ENCODE peak calls at places on chromosomes 7 and 10, in nine cellular contexts. I is HepG2; D is Peyer's patch; O is stomach; Z is CD8-positive, alpha-beta memory T cell; Q is IMR-90; B is fibroblast of lung; R is psoas muscle; G is lung. N is an unnamed sample.

GRCh38 chr7:17661982-17662585 is 278.2 kb downstream of the SNX13 start:
- DNase-seq in D (no peak), O (no peak), G (no peak), Z (no peak), R (no peak), B (no peak), Q (peak; percentile 43), I (no peak), N (no peak)

GRCh38 chr10:67621834-67622233 is 74.2 kb downstream of the CTNNA3 start:
- DNase-seq in R (no peak), Q (no peak), Z (no peak), D (no peak), G (no peak), O (no peak), I (no peak), B (no peak), N (no peak)

GRCh38 chr10:103879409-103879808 is 24.0 kb upstream of the SH3PXD2A start:
- DNase-seq in O (no peak), D (no peak), Q (no peak), Z (no peak), I (no peak), R (no peak), B (no peak), G (no peak), N (no peak)

GRCh38 chr10:6207658-6208057 is 4.9 kb downstream of the PFKFB3 start:
- DNase-seq in O (no peak), G (no peak), R (no peak), Z (no peak), B (no peak), Q (no peak), I (no peak), D (no peak), N (no peak)

GRCh38 chr7:34104992-34105391 is 199.7 kb downstream of the BMPER start:
- DNase-seq in B (no peak), Z (no peak), Q (peak; percentile 19), D (no peak), O (no peak), R (no peak), I (no peak), G (no peak), N (no peak)

GRCh38 chr7:112420236-112420945 is 29.9 kb upstream of the IFRD1 start:
- DNase-seq in B (no peak), G (no peak), R (no peak), D (no peak), I (peak; percentile 74), Q (peak; percentile 6), Z (no peak), O (no peak), N (no peak)

GRCh38 chr10:122624546-122624945 is 64.0 kb downstream of the DMBT1 start:
- DNase-seq in B (no peak), Z (no peak), G (no peak), O (no peak), D (no peak), Q (no peak), R (no peak), I (no peak), N (no peak)

GRCh38 chr10:113015201-113015600 is 65.2 kb downstream of the TCF7L2 start:
- DNase-seq in B (no peak), Q (no peak), O (no peak), G (no peak), D (no peak), Z (no peak), R (no peak), I (no peak), N (no peak)

GRCh38 chr10:1293636-1294440 is 237.7 kb downstream of the WDR37 start:
- DNase-seq in D (no peak), R (no peak), I (no peak), O (no peak), Z (no peak), Q (no peak), G (no peak), B (no peak), N (no peak)

GRCh38 chr10:4981722-4982471 is 18.7 kb downstream of the AKR1C1 start:
- DNase-seq in D (peak; percentile 55), B (peak; percentile 46), G (peak; percentile 69), Q (peak; percentile 37), I (peak; percentile 79), R (no peak), Z (no peak), O (peak; percentile 74), N (no peak)

GRCh38 chr7:39987641-39988347 is 37.7 kb downstream of the CDK13 start:
- DNase-seq in O (no peak), Z (no peak), I (no peak), G (no peak), D (no peak), Q (no peak), B (no peak), R (no peak), N (peak; percentile 62)

GRCh38 chr7:17646181-17646956 is 293.9 kb downstream of the SNX13 start:
- DNase-seq in D (no peak), R (no peak), Z (no peak), I (no peak), G (no peak), B (peak; percentile 76), O (no peak), Q (peak; percentile 66), N (no peak)

GRCh38 chr7:66099232-66099550 is 15.5 kb upstream of the CRCP start:
- DNase-seq in Z (no peak), Q (no peak), G (no peak), I (no peak), D (no peak), O (no peak), R (no peak), B (peak; percentile 39), N (no peak)

GRCh38 chr7:66105263-66105748 is 9.3 kb upstream of the CRCP start:
- DNase-seq in O (no peak), Z (no peak), Q (no peak), D (no peak), R (no peak), G (no peak), I (no peak), B (no peak), N (no peak)

GRCh38 chr7:66095010-66095409 is 19.4 kb downstream of the ASL start:
- DNase-seq in R (no peak), I (no peak), B (no peak), Z (no peak), O (no peak), D (no peak), Q (no peak), G (no peak), N (no peak)

GRCh38 chr7:66099551-66100407 is 14.9 kb upstream of the CRCP start:
- DNase-seq in G (peak; percentile 85), R (peak; percentile 55), Q (peak; percentile 89), D (peak; percentile 85), I (no peak), B (peak; percentile 84), O (peak; percentile 83), Z (no peak), N (peak; percentile 17)

GRCh38 chr7:66100408-66101050 is 14.1 kb upstream of the CRCP start:
- DNase-seq in D (no peak), O (no peak), Z (no peak), B (no peak), G (no peak), R (no peak), I (no peak), Q (no peak), N (no peak)
- H3K4me3 ChIP-seq in D (peak overlapping the region; percentile 31), O (peak overlapping the region; percentile 36), Z (peak overlapping the region; percentile 49), B (peak overlapping the region; percentile 39), G (no peak overlapping the region), R (peak overlapping the region; percentile 46), I (peak overlapping the region; percentile 33), Q (peak overlapping the region; percentile 37), N (peak overlapping the region; percentile 65)

DNA sequence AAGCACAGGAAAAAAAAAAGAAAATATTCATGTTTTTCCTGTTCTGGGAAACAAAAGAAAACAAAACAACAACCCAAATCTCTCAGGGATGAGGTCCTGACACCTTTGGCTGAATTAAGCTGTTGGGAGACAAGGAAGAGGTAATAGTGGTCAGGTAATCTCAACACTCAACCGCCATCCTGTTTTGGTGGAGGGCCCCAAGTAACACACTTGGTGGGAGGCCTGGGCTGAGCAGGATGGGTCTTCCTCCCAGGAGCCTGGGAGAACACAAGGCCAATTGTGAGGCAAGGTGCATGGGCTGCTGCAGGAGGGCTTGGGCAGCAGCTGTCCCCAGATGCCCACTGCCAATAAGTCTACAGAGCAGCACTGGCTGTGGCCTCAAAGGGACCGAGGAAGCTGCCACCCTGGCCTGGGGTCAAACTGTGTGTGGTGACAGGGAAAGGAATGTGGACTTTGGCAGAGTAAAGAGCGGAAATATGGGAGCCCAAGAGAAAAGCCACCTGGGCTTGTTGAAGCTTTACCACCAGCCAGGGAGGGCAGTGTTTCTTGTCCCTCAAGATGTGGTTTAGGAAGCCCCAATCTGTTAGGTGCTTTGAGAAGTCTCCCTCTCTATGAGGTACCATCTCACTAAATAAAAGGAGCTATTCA is 93.5 kb upstream of the SLC25A13 start:
- DNase-seq in I (peak; percentile 96), G (no peak), D (no peak), R (no peak), O (peak; percentile 42), Q (no peak), B (no peak), Z (no peak), N (no peak)
- H3K4me1 ChIP-seq in I (peaks cover 38% of the 10 kb centered on the region), G (peaks cover 6% of the 10 kb centered on the region), D (no peaks in the 10 kb centered on the region), R (peaks cover 6% of the 10 kb centered on the region), O (peaks cover 6% of the 10 kb centered on the region), Q (no peaks in the 10 kb centered on the region), B (no peaks in the 10 kb centered on the region), Z (no peaks in the 10 kb centered on the region), N (no peaks in the 10 kb centered on the region)

GRCh38 chr10:43264987-43265798 is 1.7 kb downstream of the RASGEF1A start:
- DNase-seq in Z (no peak), G (no peak), R (no peak), D (no peak), O (peak; percentile 22), Q (no peak), B (no peak), I (no peak), N (no peak)

GRCh38 chr10:43264324-43264986 is 2.4 kb downstream of the RASGEF1A start:
- DNase-seq in Z (no peak), I (no peak), B (no peak), D (no peak), R (no peak), G (no peak), O (no peak), Q (no peak), N (no peak)

GRCh38 chr10:43262902-43263466 is 3.9 kb downstream of the RASGEF1A start:
- DNase-seq in I (no peak), Z (peak; percentile 37), G (no peak), D (no peak), O (no peak), Q (no peak), R (no peak), B (no peak), N (no peak)

GRCh38 chr10:43262043-43262901 is 4.6 kb downstream of the RASGEF1A start:
- DNase-seq in G (no peak), B (no peak), Z (peak; percentile 34), I (no peak), O (no peak), D (peak; percentile 39), R (no peak), Q (no peak), N (no peak)

GRCh38 chr10:43263551-43264323 is 3.1 kb downstream of the RASGEF1A start:
- DNase-seq in D (peak; percentile 43), R (no peak), I (no peak), Q (no peak), B (no peak), Z (no peak), G (no peak), O (peak; percentile 21), N (no peak)
- H3K27me3 ChIP-seq in D (no peaks in the 10 kb centered on the region), R (no peaks in the 10 kb centered on the region), I (peaks cover 32% of the 10 kb centered on the region), Q (peaks cover 53% of the 10 kb centered on the region), B (peaks cover 27% of the 10 kb centered on the region), Z (peaks cover 21% of the 10 kb centered on the region), G (peaks cover 4% of the 10 kb centered on the region), O (peaks cover 76% of the 10 kb centered on the region), N (peaks cover 11% of the 10 kb centered on the region)

DNA sequence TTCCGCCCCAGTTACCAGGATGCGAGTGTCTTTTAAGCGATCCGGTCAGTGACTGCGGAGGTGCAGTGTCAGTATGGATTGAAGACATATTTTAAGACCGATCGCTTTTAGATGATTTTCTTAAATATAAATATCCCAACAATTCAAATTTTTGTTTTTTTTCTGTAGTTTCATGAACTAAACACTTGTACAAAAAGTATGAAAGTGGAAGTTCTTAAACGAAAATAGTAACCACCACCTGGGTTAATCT is 858 bp downstream of the COMMD3 start:
- DNase-seq in I (no peak), G (no peak), Z (no peak), D (no peak), R (no peak), O (no peak), Q (no peak), B (no peak), N (no peak)
- H3K4me3 ChIP-seq in I (peak overlapping the region; percentile 75), G (peak overlapping the region; percentile 90), Z (peak overlapping the region; percentile 85), D (peak overlapping the region; percentile 79), R (peak overlapping the region; percentile 92), O (peak overlapping the region; percentile 74), Q (peak overlapping the region; percentile 76), B (peak overlapping the region; percentile 90), N (peak overlapping the region; percentile 73)

N was measured in naive thymus-derived CD4-positive, alpha-beta T cell.